ENCODE peak calls at places on chromosomes 7 and 10, in six cellular contexts. One of them, this sample, is unnamed.

GRCh38 chr10:123945506-123945905 is 53.9 kb upstream of the CPXM2 start:
- DNase-seq in H7: no peak
- DNase-seq in C1 segment of cervical spinal cord: no peak
- DNase-seq in astrocyte of the spinal cord: no peak
- DNase-seq in left cardiac atrium: no peak
- DNase-seq in hippocampal formation: no peak
- DNase-seq in this sample: no peak

GRCh38 chr10:118775478-118775877 is 20.7 kb upstream of the CACUL1 start:
- DNase-seq in H7: no peak
- DNase-seq in C1 segment of cervical spinal cord: no peak
- DNase-seq in astrocyte of the spinal cord: no peak
- DNase-seq in left cardiac atrium: no peak
- DNase-seq in hippocampal formation: no peak
- DNase-seq in this sample: no peak

GRCh38 chr7:129831424-129832058 is 121.2 kb downstream of the UBE2H start:
- DNase-seq in H7: no peak
- DNase-seq in C1 segment of cervical spinal cord: no peak
- DNase-seq in astrocyte of the spinal cord: peak
- DNase-seq in left cardiac atrium: no peak
- DNase-seq in hippocampal formation: no peak
- DNase-seq in this sample: no peak

GRCh38 chr7:102841290-102841689 is 71.5 kb upstream of the LRRC17 start:
- DNase-seq in H7: no peak
- DNase-seq in C1 segment of cervical spinal cord: no peak
- DNase-seq in astrocyte of the spinal cord: peak
- DNase-seq in left cardiac atrium: no peak
- DNase-seq in hippocampal formation: no peak
- DNase-seq in this sample: no peak

GRCh38 chr10:97718659-97719142 is 5.2 kb downstream of the MARVELD1 start:
- DNase-seq in H7: peak
- DNase-seq in C1 segment of cervical spinal cord: no peak
- DNase-seq in astrocyte of the spinal cord: no peak
- DNase-seq in left cardiac atrium: peak
- DNase-seq in hippocampal formation: no peak
- DNase-seq in this sample: no peak

GRCh38 chr7:75849573-75849972 is 29.3 kb upstream of the RHBDD2 start:
- DNase-seq in H7: no peak
- DNase-seq in C1 segment of cervical spinal cord: no peak
- DNase-seq in astrocyte of the spinal cord: no peak
- DNase-seq in left cardiac atrium: no peak
- DNase-seq in hippocampal formation: no peak
- DNase-seq in this sample: no peak

GRCh38 chr7:137984181-137985041 is 17.5 kb downstream of the CREB3L2 start:
- DNase-seq in H7: no peak
- DNase-seq in C1 segment of cervical spinal cord: no peak
- DNase-seq in astrocyte of the spinal cord: no peak
- DNase-seq in left cardiac atrium: no peak
- DNase-seq in hippocampal formation: no peak
- DNase-seq in this sample: peak

GRCh38 chr10:70293169-70293813 is 9.5 kb upstream of the NPFFR1 start:
- DNase-seq in H7: no peak
- DNase-seq in C1 segment of cervical spinal cord: no peak
- DNase-seq in astrocyte of the spinal cord: no peak
- DNase-seq in left cardiac atrium: no peak
- DNase-seq in hippocampal formation: no peak
- DNase-seq in this sample: no peak

GRCh38 chr10:80272793-80273522 is 16.5 kb downstream of the MAT1A start:
- DNase-seq in H7: no peak
- DNase-seq in C1 segment of cervical spinal cord: no peak
- DNase-seq in astrocyte of the spinal cord: no peak
- DNase-seq in left cardiac atrium: no peak
- DNase-seq in hippocampal formation: no peak
- DNase-seq in this sample: peak

GRCh38 chr10:98560585-98560984 is 113.8 kb upstream of the HPS1 start:
- DNase-seq in H7: no peak
- DNase-seq in C1 segment of cervical spinal cord: no peak
- DNase-seq in astrocyte of the spinal cord: no peak
- DNase-seq in left cardiac atrium: no peak
- DNase-seq in hippocampal formation: no peak
- DNase-seq in this sample: no peak

GRCh38 chr10:6018422-6018821 is 41.1 kb upstream of the IL15RA start:
- DNase-seq in H7: no peak
- DNase-seq in C1 segment of cervical spinal cord: no peak
- DNase-seq in astrocyte of the spinal cord: no peak
- DNase-seq in left cardiac atrium: peak
- DNase-seq in hippocampal formation: no peak
- DNase-seq in this sample: no peak

GRCh38 chr10:48494073-48494472 is 110.8 kb downstream of the ARHGAP22 start:
- DNase-seq in H7: peak
- DNase-seq in C1 segment of cervical spinal cord: no peak
- DNase-seq in astrocyte of the spinal cord: no peak
- DNase-seq in left cardiac atrium: no peak
- DNase-seq in hippocampal formation: no peak
- DNase-seq in this sample: peak

GRCh38 chr10:29839826-29840515 is 205.2 kb upstream of the SVIL start:
- DNase-seq in H7: no peak
- DNase-seq in C1 segment of cervical spinal cord: no peak
- DNase-seq in astrocyte of the spinal cord: no peak
- DNase-seq in left cardiac atrium: no peak
- DNase-seq in hippocampal formation: no peak
- DNase-seq in this sample: no peak

GRCh38 chr10:77500754-77501151 is 136.9 kb downstream of the KCNMA1 start:
- DNase-seq in H7: no peak
- DNase-seq in C1 segment of cervical spinal cord: no peak
- DNase-seq in astrocyte of the spinal cord: peak
- DNase-seq in left cardiac atrium: no peak
- DNase-seq in hippocampal formation: no peak
- DNase-seq in this sample: no peak

GRCh38 chr10:120950103-120950561 is 99.0 kb downstream of the WDR11 start:
- DNase-seq in H7: peak
- DNase-seq in C1 segment of cervical spinal cord: no peak
- DNase-seq in astrocyte of the spinal cord: peak
- DNase-seq in left cardiac atrium: no peak
- DNase-seq in hippocampal formation: no peak
- DNase-seq in this sample: no peak

GRCh38 chr7:107069457-107069856 is 25.0 kb downstream of the PRKAR2B start:
- DNase-seq in H7: no peak
- DNase-seq in C1 segment of cervical spinal cord: no peak
- DNase-seq in astrocyte of the spinal cord: no peak
- DNase-seq in left cardiac atrium: no peak
- DNase-seq in hippocampal formation: no peak
- DNase-seq in this sample: no peak

GRCh38 chr7:46886669-46887374 is 695.1 kb downstream of the TNS3 start:
- DNase-seq in H7: no peak
- DNase-seq in C1 segment of cervical spinal cord: no peak
- DNase-seq in astrocyte of the spinal cord: no peak
- DNase-seq in left cardiac atrium: no peak
- DNase-seq in hippocampal formation: no peak
- DNase-seq in this sample: no peak

GRCh38 chr10:14491814-14492213 is 161.1 kb upstream of the FRMD4A start:
- DNase-seq in H7: no peak
- DNase-seq in C1 segment of cervical spinal cord: no peak
- DNase-seq in astrocyte of the spinal cord: no peak
- DNase-seq in left cardiac atrium: no peak
- DNase-seq in hippocampal formation: no peak
- DNase-seq in this sample: no peak

GRCh38 chr7:10412426-10413019 is 561.1 kb upstream of the PHF14 start:
- DNase-seq in H7: no peak
- DNase-seq in C1 segment of cervical spinal cord: no peak
- DNase-seq in astrocyte of the spinal cord: peak
- DNase-seq in left cardiac atrium: no peak
- DNase-seq in hippocampal formation: no peak
- DNase-seq in this sample: no peak

GRCh38 chr7:105050493-105050892 is 36.5 kb downstream of the KMT2E start:
- DNase-seq in H7: no peak
- DNase-seq in C1 segment of cervical spinal cord: no peak
- DNase-seq in astrocyte of the spinal cord: no peak
- DNase-seq in left cardiac atrium: no peak
- DNase-seq in hippocampal formation: no peak
- DNase-seq in this sample: no peak

GRCh38 chr10:75976681-75977080 is 545.3 kb downstream of the LRMDA start:
- DNase-seq in H7: no peak
- DNase-seq in C1 segment of cervical spinal cord: no peak
- DNase-seq in astrocyte of the spinal cord: no peak
- DNase-seq in left cardiac atrium: no peak
- DNase-seq in hippocampal formation: no peak
- DNase-seq in this sample: no peak

GRCh38 chr10:16787361-16787791 is 29.8 kb downstream of the RSU1 start:
- DNase-seq in H7: no peak
- DNase-seq in C1 segment of cervical spinal cord: no peak
- DNase-seq in astrocyte of the spinal cord: no peak
- DNase-seq in left cardiac atrium: no peak
- DNase-seq in hippocampal formation: no peak
- DNase-seq in this sample: no peak

GRCh38 chr10:34721201-34721840 is 93.8 kb downstream of the PARD3 start:
- DNase-seq in H7: no peak
- DNase-seq in C1 segment of cervical spinal cord: no peak
- DNase-seq in astrocyte of the spinal cord: peak
- DNase-seq in left cardiac atrium: no peak
- DNase-seq in hippocampal formation: no peak
- DNase-seq in this sample: no peak

GRCh38 chr7:20249924-20250323 is 32.7 kb upstream of the MACC1 start:
- DNase-seq in H7: no peak
- DNase-seq in C1 segment of cervical spinal cord: no peak
- DNase-seq in astrocyte of the spinal cord: peak
- DNase-seq in left cardiac atrium: no peak
- DNase-seq in hippocampal formation: no peak
- DNase-seq in this sample: no peak

GRCh38 chr10:29667191-29667590 is 32.4 kb upstream of the SVIL start:
- DNase-seq in H7: peak
- DNase-seq in C1 segment of cervical spinal cord: no peak
- DNase-seq in astrocyte of the spinal cord: no peak
- DNase-seq in left cardiac atrium: no peak
- DNase-seq in hippocampal formation: no peak
- DNase-seq in this sample: no peak

GRCh38 chr7:105790996-105791395 is 85.4 kb downstream of the ATXN7L1 start:
- DNase-seq in H7: no peak
- DNase-seq in C1 segment of cervical spinal cord: no peak
- DNase-seq in astrocyte of the spinal cord: no peak
- DNase-seq in left cardiac atrium: no peak
- DNase-seq in hippocampal formation: no peak
- DNase-seq in this sample: peak

GRCh38 chr7:214410-215212 is 22.2 kb downstream of the FAM20C start:
- DNase-seq in H7: no peak
- DNase-seq in C1 segment of cervical spinal cord: no peak
- DNase-seq in astrocyte of the spinal cord: peak
- DNase-seq in left cardiac atrium: no peak
- DNase-seq in hippocampal formation: no peak
- DNase-seq in this sample: no peak

GRCh38 chr7:99036531-99037175 is 107.3 kb downstream of the SMURF1 start:
- DNase-seq in H7: peak
- DNase-seq in C1 segment of cervical spinal cord: peak
- DNase-seq in astrocyte of the spinal cord: peak
- DNase-seq in left cardiac atrium: peak
- DNase-seq in hippocampal formation: peak
- DNase-seq in this sample: no peak

GRCh38 chr7:158815046-158815445 is 14.3 kb downstream of the ESYT2 start:
- DNase-seq in H7: peak
- DNase-seq in C1 segment of cervical spinal cord: no peak
- DNase-seq in astrocyte of the spinal cord: peak
- DNase-seq in left cardiac atrium: no peak
- DNase-seq in hippocampal formation: no peak
- DNase-seq in this sample: no peak

This sample was measured in coronary artery.